ENCODE peak calls at places on chromosome 13, in nine cellular contexts. Q is GM10248; L is PC-3; K is stomach; T is retinal pigment epithelial cell; P is CD4-positive, alpha-beta T cell; N is PC-9; U is fibroblast of pulmonary artery; C is cardiac fibroblast. G is an unnamed sample.

GRCh38 chr13:80213201-80213600 is 127.7 kb downstream of the SPRY2 start:
- DNase-seq in Q (no peak), L (no peak), K (no peak), T (no peak), P (no peak), N (no peak), U (no peak), C (no peak), G (no peak)

GRCh38 chr13:112670118-112670517 is 19.7 kb upstream of the ATP11A start:
- DNase-seq in Q (no peak), L (no peak), K (peak; percentile 22), T (no peak), P (no peak), N (no peak), U (no peak), C (no peak), G (no peak)

GRCh38 chr13:114102521-114103288 is 29.7 kb downstream of the RASA3 start:
- DNase-seq in Q (no peak), L (no peak), K (no peak), T (no peak), P (no peak), N (no peak), U (no peak), C (no peak), G (no peak)

GRCh38 chr13:66992683-66993082 is 237.5 kb downstream of the PCDH9 start:
- DNase-seq in Q (no peak), L (no peak), K (no peak), T (no peak), P (no peak), N (no peak), U (no peak), C (no peak), G (no peak)

GRCh38 chr13:29849731-29850212 is 645 bp downstream of the UBL3 start:
- DNase-seq in Q (peak; percentile 32), L (peak; percentile 55), K (peak; percentile 72), T (peak; percentile 33), P (peak; percentile 10), N (peak; percentile 34), U (peak; percentile 50), C (peak; percentile 72), G (peak; percentile 83)

GRCh38 chr13:104597554-104598240 is 1531.5 kb upstream of the SLC10A2 start:
- DNase-seq in Q (no peak), L (no peak), K (no peak), T (no peak), P (no peak), N (no peak), U (no peak), C (no peak), G (no peak)

GRCh38 chr13:106523566-106523965 is 11.9 kb downstream of the EFNB2 start:
- DNase-seq in Q (no peak), L (no peak), K (no peak), T (no peak), P (no peak), N (no peak), U (no peak), C (no peak), G (peak; percentile 72)

GRCh38 chr13:31250435-31250834 is 50.7 kb downstream of the B3GLCT start:
- DNase-seq in Q (no peak), L (no peak), K (no peak), T (no peak), P (no peak), N (no peak), U (no peak), C (no peak), G (no peak)

GRCh38 chr13:40181203-40181845 is 485.1 kb downstream of the FOXO1 start:
- DNase-seq in Q (no peak), L (peak; percentile 44), K (no peak), T (peak; percentile 94), P (no peak), N (no peak), U (peak; percentile 94), C (peak; percentile 80), G (peak; percentile 64)

GRCh38 chr13:75139291-75139690 is 342.7 kb downstream of the TBC1D4 start:
- DNase-seq in Q (no peak), L (peak; percentile 22), K (no peak), T (no peak), P (no peak), N (no peak), U (peak; percentile 44), C (peak; percentile 38), G (no peak)

GRCh38 chr13:41458939-41459753 is 1.8 kb downstream of the RGCC start:
- DNase-seq in Q (peak; percentile 66), L (peak; percentile 59), K (peak; percentile 46), T (no peak), P (peak; percentile 61), N (peak; percentile 30), U (peak; percentile 85), C (peak; percentile 81), G (peak; percentile 75)

GRCh38 chr13:80374453-80374852 is 33.5 kb upstream of the SPRY2 start:
- DNase-seq in Q (no peak), L (no peak), K (no peak), T (no peak), P (no peak), N (no peak), U (no peak), C (no peak), G (no peak)

GRCh38 chr13:23656637-23657036 is 86.4 kb downstream of the TNFRSF19 start:
- DNase-seq in Q (peak; percentile 55), L (no peak), K (no peak), T (no peak), P (no peak), N (no peak), U (peak; percentile 77), C (peak; percentile 82), G (no peak)

GRCh38 chr13:90974249-90974954 is 373.1 kb upstream of the MIR17HG start:
- DNase-seq in Q (no peak), L (no peak), K (no peak), T (no peak), P (no peak), N (no peak), U (no peak), C (no peak), G (no peak)

GRCh38 chr13:90968510-90968909 is 379.0 kb upstream of the MIR17HG start:
- DNase-seq in Q (no peak), L (peak; percentile 65), K (no peak), T (no peak), P (no peak), N (peak; percentile 22), U (peak; percentile 10), C (peak; percentile 1), G (peak; percentile 50)
- TF ChIP-seq CTCF in Q (no peak), L (peak; percentile 74), K (no peak), T (peak; percentile 70), P (no peak), N (peak; percentile 51), U (peak; percentile 22), C (no peak), G (peak; percentile 63)

DNA sequence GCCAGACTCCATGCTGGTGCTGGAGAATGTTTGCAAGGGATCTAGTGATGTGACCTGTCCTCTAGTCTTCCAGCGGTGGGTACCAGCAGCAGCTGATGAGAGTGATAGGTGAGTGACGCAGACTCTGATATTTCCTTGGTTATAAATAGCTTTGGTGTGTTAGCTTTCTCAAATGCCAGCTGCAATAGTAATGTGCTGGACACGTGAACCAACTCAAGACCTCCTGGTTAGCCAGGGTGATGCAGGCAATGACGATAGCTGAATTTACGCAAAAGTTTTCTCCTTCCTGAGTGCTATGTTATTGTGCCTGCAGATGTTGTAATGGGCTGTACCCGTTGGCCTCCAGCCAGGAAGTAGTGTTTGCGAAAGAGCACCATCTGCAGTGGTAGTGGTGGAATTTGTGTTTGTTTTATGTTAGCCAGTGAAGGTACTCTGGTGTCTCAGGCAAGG is 129.5 kb downstream of the CYSLTR2 start:
- DNase-seq in Q (no peak), L (peak; percentile 60), K (peak; percentile 70), T (no peak), P (no peak), N (peak; percentile 45), U (peak; percentile 100), C (peak; percentile 100), G (peak; percentile 90)
- TF ChIP-seq CTCF in Q (no peak), L (no peak), K (no peak), T (no peak), P (no peak), N (no peak), U (peak; percentile 22), C (no peak), G (peak; percentile 19)

GRCh38 chr13:100102042-100102441 is 13.1 kb downstream of the PCCA start:
- DNase-seq in Q (no peak), L (no peak), K (no peak), T (no peak), P (no peak), N (no peak), U (no peak), C (no peak), G (no peak)
- TF ChIP-seq CTCF in Q (no peak), L (no peak), K (no peak), T (no peak), P (no peak), N (no peak), U (no peak), C (no peak), G (no peak)

GRCh38 chr13:85806553-85807175 is 7.4 kb upstream of the SLITRK6 start:
- DNase-seq in Q (peak; percentile 6), L (peak; percentile 72), K (no peak), T (no peak), P (no peak), N (no peak), U (peak; percentile 82), C (peak; percentile 67), G (peak; percentile 72)
- TF ChIP-seq CTCF in Q (peak; percentile 40), L (peak; percentile 73), K (peak; percentile 57), T (peak; percentile 42), P (peak; percentile 61), N (peak; percentile 86), U (peak; percentile 50), C (peak; percentile 35), G (peak; percentile 49)

GRCh38 chr13:51282322-51282721 is 57.2 kb upstream of the SERPINE3 start:
- DNase-seq in Q (no peak), L (no peak), K (peak; percentile 65), T (no peak), P (no peak), N (no peak), U (no peak), C (no peak), G (no peak)
- TF ChIP-seq CTCF in Q (no peak), L (no peak), K (no peak), T (no peak), P (no peak), N (no peak), U (no peak), C (no peak), G (no peak)

DNA sequence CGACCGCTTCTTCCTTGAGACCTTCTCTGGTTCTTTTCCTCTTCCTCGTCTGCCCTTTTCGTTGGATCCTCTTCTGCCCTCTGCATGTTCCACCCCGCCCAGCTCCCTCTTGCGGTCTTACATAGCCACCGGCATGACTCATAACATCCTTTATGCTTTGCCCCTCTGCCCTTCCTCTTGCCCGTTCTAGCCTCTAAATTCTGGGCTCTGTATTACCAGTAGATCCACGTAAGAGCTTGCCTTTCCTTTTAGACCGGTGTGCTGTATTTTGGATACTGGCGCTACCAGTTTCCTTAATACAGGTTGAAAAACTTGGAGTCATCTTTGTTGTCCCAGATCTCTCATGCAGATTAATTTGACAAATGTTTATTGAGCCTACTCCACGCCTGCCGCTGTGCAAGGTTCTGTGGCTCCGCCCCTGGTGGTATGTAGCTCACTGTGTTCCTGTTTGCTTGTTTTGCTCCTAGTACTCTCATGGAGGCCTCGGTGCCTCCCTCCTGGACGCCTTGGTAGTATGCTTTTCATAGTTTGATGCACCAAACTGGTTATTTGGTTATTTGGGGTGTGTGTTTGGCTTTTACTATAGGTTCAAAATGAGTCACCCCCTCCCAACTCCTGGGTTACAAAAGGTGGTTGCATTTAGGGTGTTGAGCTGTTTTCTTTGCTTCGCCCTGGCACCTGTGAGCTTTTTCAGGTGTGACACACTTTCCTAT is 1.7 kb downstream of the GTF3A start:
- DNase-seq in Q (peak; percentile 50), L (peak; percentile 87), K (peak; percentile 82), T (peak; percentile 67), P (peak; percentile 67), N (peak; percentile 67), U (peak; percentile 77), C (peak; percentile 81), G (peak; percentile 93)
- TF ChIP-seq CTCF in Q (peak; percentile 27), L (peak; percentile 41), K (peak; percentile 18), T (peak; percentile 74), P (peak; percentile 43), N (peak; percentile 55), U (peak; percentile 58), C (peak; percentile 56), G (peak; percentile 59)

G was measured in epithelial cell of esophagus.